ENCODE peak calls at places on chromosomes 11 and 22, in seven cellular contexts. One of them, this sample, is unnamed.
A peak's percentile ranks its signal among the peaks of the same experiment; 100 is the strongest.

GRCh38 chr11:34978236-34979191 is 62.1 kb downstream of the PDHX start:
- DNase-seq in GM12878: no peak
- DNase-seq in IMR-90: no peak
- DNase-seq in K562: no peak
- DNase-seq in SK-N-SH: no peak
- DNase-seq in H1: no peak
- DNase-seq in HepG2: no peak
- DNase-seq in this sample: no peak

GRCh38 chr11:134367781-134368180 is 36.0 kb downstream of the GLB1L2 start:
- DNase-seq in GM12878: no peak
- DNase-seq in K562: no peak
- DNase-seq in HepG2: no peak
- DNase-seq in SK-N-SH: no peak
- DNase-seq in IMR-90: no peak
- DNase-seq in H1: no peak
- DNase-seq in this sample: no peak

GRCh38 chr22:41613456-41613855 is 7.4 kb downstream of the DESI1 start:
- DNase-seq in GM12878: no peak
- DNase-seq in IMR-90: peak; percentile 39
- DNase-seq in HepG2: peak; percentile 41
- DNase-seq in H1: no peak
- DNase-seq in SK-N-SH: no peak
- DNase-seq in K562: no peak
- DNase-seq in this sample: no peak

GRCh38 chr11:117610901-117611300 is 186.1 kb downstream of the DSCAML1 start:
- DNase-seq in H1: no peak
- DNase-seq in SK-N-SH: no peak
- DNase-seq in HepG2: no peak
- DNase-seq in GM12878: no peak
- DNase-seq in IMR-90: no peak
- DNase-seq in K562: no peak
- DNase-seq in this sample: no peak

GRCh38 chr11:128472128-128473110 is 114.9 kb downstream of the ETS1 start:
- DNase-seq in H1: no peak
- DNase-seq in GM12878: peak; percentile 93
- DNase-seq in IMR-90: peak; percentile 79
- DNase-seq in HepG2: peak; percentile 35
- DNase-seq in SK-N-SH: no peak
- DNase-seq in K562: no peak
- DNase-seq in this sample: no peak

GRCh38 chr22:37784829-37785495 is 22.8 kb upstream of the GCAT start:
- DNase-seq in GM12878: no peak
- DNase-seq in IMR-90: no peak
- DNase-seq in H1: no peak
- DNase-seq in HepG2: peak; percentile 46
- DNase-seq in K562: no peak
- DNase-seq in SK-N-SH: peak; percentile 17
- DNase-seq in this sample: no peak

GRCh38 chr11:65487467-65488272 is 11.2 kb upstream of the MALAT1 start:
- DNase-seq in K562: peak; percentile 72
- DNase-seq in SK-N-SH: peak; percentile 90
- DNase-seq in GM12878: no peak
- DNase-seq in H1: peak; percentile 95
- DNase-seq in HepG2: peak; percentile 99
- DNase-seq in IMR-90: peak; percentile 100
- DNase-seq in this sample: peak; percentile 100

GRCh38 chr11:113289341-113290187 is 24.8 kb upstream of the TTC12 start:
- DNase-seq in HepG2: peak; percentile 21
- DNase-seq in H1: peak; percentile 86
- DNase-seq in GM12878: peak; percentile 33
- DNase-seq in SK-N-SH: peak; percentile 83
- DNase-seq in IMR-90: peak; percentile 38
- DNase-seq in K562: peak; percentile 71
- DNase-seq in this sample: peak; percentile 61

GRCh38 chr11:45022294-45023064 is 71.8 kb upstream of the TP53I11 start:
- DNase-seq in H1: no peak
- DNase-seq in GM12878: no peak
- DNase-seq in HepG2: no peak
- DNase-seq in SK-N-SH: no peak
- DNase-seq in IMR-90: peak; percentile 20
- DNase-seq in K562: no peak
- DNase-seq in this sample: no peak

GRCh38 chr11:118313242-118313641 is 8.7 kb downstream of the CD3E start:
- DNase-seq in IMR-90: no peak
- DNase-seq in HepG2: no peak
- DNase-seq in K562: no peak
- DNase-seq in GM12878: no peak
- DNase-seq in SK-N-SH: no peak
- DNase-seq in H1: no peak
- DNase-seq in this sample: no peak

GRCh38 chr22:32723632-32724031 is 77.9 kb upstream of the TIMP3 start:
- DNase-seq in IMR-90: peak; percentile 96
- DNase-seq in SK-N-SH: no peak
- DNase-seq in HepG2: no peak
- DNase-seq in H1: no peak
- DNase-seq in GM12878: peak; percentile 25
- DNase-seq in K562: no peak
- DNase-seq in this sample: no peak

GRCh38 chr22:46079093-46079860 is 71.0 kb upstream of the PPARA start:
- DNase-seq in HepG2: no peak
- DNase-seq in IMR-90: no peak
- DNase-seq in SK-N-SH: no peak
- DNase-seq in K562: no peak
- DNase-seq in GM12878: no peak
- DNase-seq in H1: no peak
- DNase-seq in this sample: no peak

GRCh38 chr11:70319694-70320093 is 49.2 kb downstream of the PPFIA1 start:
- DNase-seq in IMR-90: no peak
- DNase-seq in GM12878: no peak
- DNase-seq in H1: no peak
- DNase-seq in SK-N-SH: no peak
- DNase-seq in K562: no peak
- DNase-seq in HepG2: no peak
- DNase-seq in this sample: no peak
- H3K4me1 ChIP-seq in IMR-90: peaks cover 12% of the 10 kb centered on the region
- H3K4me1 ChIP-seq in GM12878: peaks cover 22% of the 10 kb centered on the region
- H3K4me1 ChIP-seq in H1: peaks cover 2% of the 10 kb centered on the region
- H3K4me1 ChIP-seq in SK-N-SH: peaks cover 2% of the 10 kb centered on the region
- H3K4me1 ChIP-seq in K562: no peaks in the 10 kb centered on the region
- H3K4me1 ChIP-seq in HepG2: no peaks in the 10 kb centered on the region
- H3K4me1 ChIP-seq in this sample: peaks cover 12% of the 10 kb centered on the region

DNA sequence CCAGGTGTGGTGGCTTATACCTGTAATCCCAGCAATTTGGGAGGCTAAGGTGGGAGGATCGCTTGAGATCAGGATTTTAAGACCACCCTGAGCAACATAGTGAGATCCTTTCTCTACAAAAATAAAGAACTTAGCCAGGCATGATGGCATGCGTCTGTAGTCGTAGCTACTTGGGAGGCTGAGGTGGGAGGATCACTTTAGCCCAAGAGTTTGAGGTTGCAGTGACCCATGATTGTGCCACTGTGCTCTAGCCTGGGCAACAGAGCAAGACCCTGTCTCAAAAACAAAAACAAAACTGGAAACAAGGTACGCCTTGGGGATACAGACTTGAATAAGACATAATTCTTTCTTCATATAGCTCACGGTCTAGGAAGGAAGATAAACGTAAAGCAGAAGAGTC is 63.1 kb upstream of the GRAMD1B start:
- DNase-seq in IMR-90: no peak
- DNase-seq in H1: no peak
- DNase-seq in SK-N-SH: no peak
- DNase-seq in K562: no peak
- DNase-seq in HepG2: no peak
- DNase-seq in GM12878: no peak
- DNase-seq in this sample: no peak
- TF ChIP-seq USF2 in IMR-90: no peak
- TF ChIP-seq USF2 in H1: no peak
- TF ChIP-seq USF2 in SK-N-SH: no peak
- TF ChIP-seq USF2 in K562: no peak
- TF ChIP-seq USF2 in HepG2: no peak
- TF ChIP-seq USF2 in GM12878: no peak
- TF ChIP-seq USF2 in this sample: no peak

GRCh38 chr22:24386814-24387550 is 40.4 kb upstream of the ADORA2A start:
- DNase-seq in H1: no peak
- DNase-seq in K562: no peak
- DNase-seq in SK-N-SH: no peak
- DNase-seq in HepG2: no peak
- DNase-seq in GM12878: no peak
- DNase-seq in IMR-90: no peak
- DNase-seq in this sample: no peak
- H3K4me1 ChIP-seq in H1: no peaks in the 10 kb centered on the region
- H3K4me1 ChIP-seq in K562: no peaks in the 10 kb centered on the region
- H3K4me1 ChIP-seq in SK-N-SH: peaks cover 27% of the 10 kb centered on the region
- H3K4me1 ChIP-seq in HepG2: no peaks in the 10 kb centered on the region
- H3K4me1 ChIP-seq in GM12878: no peaks in the 10 kb centered on the region
- H3K4me1 ChIP-seq in IMR-90: peaks cover 10% of the 10 kb centered on the region
- H3K4me1 ChIP-seq in this sample: no peaks in the 10 kb centered on the region

DNA sequence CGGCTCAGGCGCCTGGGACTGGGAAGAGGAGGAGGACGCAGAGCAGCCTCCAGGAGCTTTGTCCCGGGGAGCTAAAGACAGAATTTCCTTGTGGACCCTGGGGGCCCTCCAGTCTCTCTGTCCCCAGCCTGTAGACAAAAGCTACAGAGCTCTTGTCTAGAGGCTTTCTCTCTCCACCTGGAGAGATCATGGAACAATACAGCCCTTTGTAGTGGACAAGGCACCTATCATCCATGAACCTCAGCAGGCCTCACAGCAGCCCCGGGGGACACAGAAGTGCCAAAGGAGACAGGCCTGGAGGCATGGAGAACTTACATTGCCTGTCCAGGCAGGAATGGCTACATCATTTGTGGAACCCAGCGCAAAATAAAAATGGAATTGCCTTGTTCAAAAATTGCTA is 55.7 kb upstream of the TTLL12 start:
- DNase-seq in K562: no peak
- DNase-seq in HepG2: peak; percentile 68
- DNase-seq in SK-N-SH: no peak
- DNase-seq in H1: no peak
- DNase-seq in GM12878: no peak
- DNase-seq in IMR-90: no peak
- DNase-seq in this sample: no peak
- TF ChIP-seq USF2 in K562: no peak
- TF ChIP-seq USF2 in HepG2: no peak
- TF ChIP-seq USF2 in SK-N-SH: no peak
- TF ChIP-seq USF2 in H1: no peak
- TF ChIP-seq USF2 in GM12878: no peak
- TF ChIP-seq USF2 in IMR-90: no peak
- TF ChIP-seq USF2 in this sample: no peak

GRCh38 chr11:19367051-19367709 is 126.4 kb upstream of the E2F8 start:
- DNase-seq in IMR-90: peak; percentile 85
- DNase-seq in GM12878: no peak
- DNase-seq in K562: no peak
- DNase-seq in SK-N-SH: no peak
- DNase-seq in HepG2: no peak
- DNase-seq in H1: no peak
- DNase-seq in this sample: no peak
- H3K4me1 ChIP-seq in IMR-90: peaks cover 25% of the 10 kb centered on the region
- H3K4me1 ChIP-seq in GM12878: peaks cover 12% of the 10 kb centered on the region
- H3K4me1 ChIP-seq in K562: no peaks in the 10 kb centered on the region
- H3K4me1 ChIP-seq in SK-N-SH: no peaks in the 10 kb centered on the region
- H3K4me1 ChIP-seq in HepG2: no peaks in the 10 kb centered on the region
- H3K4me1 ChIP-seq in H1: no peaks in the 10 kb centered on the region
- H3K4me1 ChIP-seq in this sample: peaks cover 11% of the 10 kb centered on the region